ENCODE peak calls at places on chromosomes 3 and 15, in six cellular contexts. Y is upper lobe of right lung; V is choroid plexus epithelial cell; T is heart left ventricle; W is stimulated activated CD8-positive, alpha-beta memory T cell treated with anti-CD3 and anti-CD28 coated beads, Interleukin-4, amount 100 ng/mL, for 4 hours; F is NCI-H2171. Z is an unnamed sample.

GRCh38 chr3:51434746-51435323 is 43.8 kb downstream of the RBM15B start:
- DNase-seq in Y (no peak), V (peak), T (no peak), W (peak), F (no peak), Z (peak)

GRCh38 chr3:157175678-157176077 is 15.7 kb upstream of the CCNL1 start:
- DNase-seq in Y (peak), V (peak), T (no peak), W (no peak), F (no peak), Z (peak)

GRCh38 chr3:17581421-17582080 is 160.9 kb downstream of the TBC1D5 start:
- DNase-seq in Y (no peak), V (peak), T (no peak), W (no peak), F (no peak), Z (no peak)

GRCh38 chr3:11254876-11255275 is 17.3 kb upstream of the ATG7 start:
- DNase-seq in Y (no peak), V (no peak), T (no peak), W (no peak), F (no peak), Z (no peak)

GRCh38 chr3:147963711-147964110 is 554.5 kb downstream of the ZIC1 start:
- DNase-seq in Y (no peak), V (no peak), T (no peak), W (no peak), F (no peak), Z (no peak)

GRCh38 chr15:85706779-85707518 is 87.8 kb downstream of the KLHL25 start:
- DNase-seq in Y (no peak), V (peak), T (peak), W (no peak), F (no peak), Z (peak)

GRCh38 chr3:131655076-131655685 is 152.4 kb upstream of the MRPL3 start:
- DNase-seq in Y (no peak), V (no peak), T (no peak), W (no peak), F (no peak), Z (no peak)

GRCh38 chr3:11616551-11616950 is 27.2 kb downstream of the VGLL4 start:
- DNase-seq in Y (no peak), V (no peak), T (no peak), W (no peak), F (no peak), Z (no peak)

GRCh38 chr3:82088749-82089148 is 327.3 kb upstream of the GBE1 start:
- DNase-seq in Y (no peak), V (no peak), T (no peak), W (no peak), F (no peak), Z (no peak)

GRCh38 chr3:45635475-45636256 is 41.1 kb downstream of the LIMD1 start:
- DNase-seq in Y (no peak), V (peak), T (no peak), W (no peak), F (no peak), Z (no peak)

Z was measured in testis.